ENCODE peak calls at places on chromosomes 13 and 19, in eight cellular contexts. P is body of pancreas, S is tibial nerve, D is A549, Z is ovary, E is GM12878, X is suprapubic skin, T is uterus. M is an unnamed sample. For H3K9me3, the result is how much of the 10 kb centered on the place peaks cover.

GRCh38 chr19:56253737-56254136 is 18.8 kb upstream of the EDDM13 start:
- DNase-seq in D (peak), X (no peak), Z (no peak), S (no peak), E (no peak), P (no peak), T (no peak), M (no peak)

GRCh38 chr13:106520205-106521004 is 15.1 kb downstream of the EFNB2 start:
- DNase-seq in D (peak), E (no peak), P (no peak), T (no peak), S (no peak), Z (no peak), X (no peak), M (no peak)

GRCh38 chr19:51529301-51529700 is 2.2 kb downstream of the SIGLEC6 start:
- DNase-seq in Z (no peak), P (no peak), X (no peak), T (no peak), E (no peak), S (no peak), D (no peak), M (no peak)

GRCh38 chr13:114124921-114125320 is 7.5 kb downstream of the RASA3 start:
- DNase-seq in S (no peak), E (no peak), P (no peak), T (no peak), X (no peak), Z (no peak), D (no peak), M (no peak)

GRCh38 chr13:46489586-46490023 is 63.4 kb upstream of the LRCH1 start:
- DNase-seq in P (no peak), T (no peak), X (peak), S (no peak), D (no peak), E (no peak), Z (no peak), M (no peak)

GRCh38 chr13:79519252-79519651 is 38.3 kb downstream of the NDFIP2 start:
- DNase-seq in E (no peak), P (no peak), D (peak), X (no peak), T (no peak), Z (no peak), S (no peak), M (no peak)

GRCh38 chr13:112685856-112686255 is 4.0 kb upstream of the ATP11A start:
- DNase-seq in Z (no peak), P (no peak), T (no peak), E (no peak), D (no peak), S (no peak), X (no peak), M (no peak)

GRCh38 chr19:50383852-50384684 is at the start of gene POLD1:
- DNase-seq in E (peak), P (peak), S (peak), T (peak), X (peak), D (peak), Z (peak), M (peak)

GRCh38 chr19:18294467-18294864 is 13.0 kb upstream of the JUND start:
- DNase-seq in T (no peak), D (no peak), X (peak), Z (peak), S (no peak), P (no peak), E (no peak), M (peak)

GRCh38 chr13:106905380-106906259 is 337.7 kb upstream of the ARGLU1 start:
- DNase-seq in D (no peak), P (no peak), X (no peak), E (no peak), Z (no peak), T (no peak), S (no peak), M (no peak)

GRCh38 chr13:80586356-80586755 is 245.4 kb upstream of the SPRY2 start:
- DNase-seq in S (no peak), D (no peak), P (no peak), X (no peak), T (no peak), E (no peak), Z (no peak), M (no peak)

GRCh38 chr13:41919741-41920487 is 41.0 kb downstream of the VWA8 start:
- DNase-seq in S (no peak), E (no peak), Z (no peak), T (no peak), D (no peak), P (no peak), X (no peak), M (no peak)

GRCh38 chr13:48858523-48858922 is 117.2 kb upstream of the FNDC3A start:
- DNase-seq in X (no peak), P (no peak), T (no peak), S (no peak), D (no peak), Z (no peak), E (no peak), M (no peak)

GRCh38 chr19:40421468-40421778 is 4.4 kb downstream of the SERTAD1 start:
- DNase-seq in Z (no peak), P (no peak), T (no peak), S (no peak), X (no peak), D (no peak), E (no peak), M (no peak)

GRCh38 chr13:52711277-52711676 is 28.3 kb downstream of the CNMD start:
- DNase-seq in D (no peak), Z (no peak), S (no peak), T (no peak), P (no peak), E (no peak), X (no peak), M (no peak)

GRCh38 chr19:57563547-57563946 is 3.9 kb upstream of the ZNF550 start:
- DNase-seq in D (no peak), Z (no peak), X (no peak), S (no peak), P (no peak), T (no peak), E (no peak), M (no peak)
- H3K9me3 ChIP-seq in D (half or more), Z (under half), X (under half), S (under half), P (under half), T (under half), E (under half), M (half or more)

GRCh38 chr19:58560007-58560887 is 1.8 kb upstream of the UBE2M start:
- DNase-seq in T (no peak), D (no peak), P (no peak), Z (peak), E (no peak), S (no peak), X (no peak), M (no peak)

GRCh38 chr19:58558066-58558622 is at the start of gene UBE2M:
- DNase-seq in X (peak), D (peak), T (peak), S (no peak), P (peak), Z (peak), E (no peak), M (peak)

GRCh38 chr19:58559275-58560006 is 1.0 kb upstream of the UBE2M start:
- DNase-seq in E (peak), P (peak), S (peak), T (peak), Z (peak), X (peak), D (peak), M (peak)

GRCh38 chr19:58557253-58558065 is 952 bp downstream of the UBE2M start:
- DNase-seq in P (no peak), S (no peak), E (no peak), X (peak), D (no peak), T (no peak), Z (peak), M (no peak)

GRCh38 chr19:58558623-58559274 is 338 bp upstream of the UBE2M start:
- DNase-seq in D (peak), E (peak), X (peak), Z (peak), S (peak), T (peak), P (peak), M (peak)
- TF ChIP-seq POLR2A in D (peak), E (peak), X (no peak), Z (no peak), S (peak), T (no peak), P (peak), M (no peak)

GRCh38 chr19:49085020-49085867 is at the start of gene SNRNP70:
- DNase-seq in S (peak), Z (peak), D (peak), E (peak), P (peak), T (peak), X (peak), M (peak)
- TF ChIP-seq CTCF in S (no peak), Z (no peak), D (no peak), E (no peak), P (no peak), T (peak), X (no peak), M (no peak)

GRCh38 chr13:29005035-29005434 is 184.9 kb downstream of the MTUS2 start:
- DNase-seq in T (no peak), D (no peak), P (no peak), E (no peak), Z (no peak), S (no peak), X (no peak), M (no peak)

GRCh38 chr13:29000802-29001201 is 180.7 kb downstream of the MTUS2 start:
- DNase-seq in Z (no peak), X (no peak), E (no peak), P (no peak), T (no peak), D (no peak), S (no peak), M (no peak)

DNA sequence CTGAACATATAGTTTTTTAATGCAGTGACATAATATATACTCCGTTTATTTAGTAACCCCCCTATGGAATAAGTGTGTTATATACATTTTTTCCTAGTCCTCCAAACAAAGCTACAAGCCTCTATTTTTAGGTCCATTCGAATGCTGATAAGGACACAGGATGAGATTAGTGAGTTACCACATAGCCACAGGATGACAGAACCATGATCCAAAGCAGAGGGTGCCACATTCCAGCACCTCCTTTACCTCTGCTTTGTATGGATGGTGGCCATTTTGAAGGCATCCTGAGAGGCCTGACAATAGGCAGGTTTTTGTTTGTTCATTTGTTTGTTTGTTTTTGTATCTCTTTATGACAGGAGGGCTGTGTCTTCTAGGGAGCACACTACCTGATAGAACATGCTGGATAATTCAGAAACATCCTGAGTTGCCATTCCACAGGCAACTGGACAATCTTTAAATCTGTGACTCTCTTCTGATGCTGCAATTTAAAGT is 186.3 kb downstream of the MTUS2 start:
- DNase-seq in D (no peak), E (no peak), Z (no peak), T (no peak), X (no peak), P (no peak), S (no peak), M (no peak)
- H3K9me3 ChIP-seq in D (under half), E (under half), Z (under half), T (under half), X (under half), P (under half), S (under half), M (under half)

GRCh38 chr19:35155981-35156672 is 1.6 kb downstream of the FXYD5 start:
- DNase-seq in P (no peak), T (no peak), Z (no peak), X (no peak), S (no peak), E (no peak), D (no peak), M (no peak)

GRCh38 chr19:35153701-35154534 is 617 bp upstream of the FXYD5 start:
- DNase-seq in E (no peak), X (peak), P (no peak), S (no peak), D (peak), T (no peak), Z (no peak), M (peak)

GRCh38 chr19:35155441-35155840 is 906 bp downstream of the FXYD5 start:
- DNase-seq in S (no peak), P (no peak), X (no peak), D (no peak), E (no peak), T (no peak), Z (no peak), M (no peak)

GRCh38 chr19:35156673-35157014 is 2.1 kb downstream of the FXYD5 start:
- DNase-seq in X (no peak), T (no peak), D (no peak), E (no peak), P (no peak), Z (no peak), S (no peak), M (no peak)

DNA sequence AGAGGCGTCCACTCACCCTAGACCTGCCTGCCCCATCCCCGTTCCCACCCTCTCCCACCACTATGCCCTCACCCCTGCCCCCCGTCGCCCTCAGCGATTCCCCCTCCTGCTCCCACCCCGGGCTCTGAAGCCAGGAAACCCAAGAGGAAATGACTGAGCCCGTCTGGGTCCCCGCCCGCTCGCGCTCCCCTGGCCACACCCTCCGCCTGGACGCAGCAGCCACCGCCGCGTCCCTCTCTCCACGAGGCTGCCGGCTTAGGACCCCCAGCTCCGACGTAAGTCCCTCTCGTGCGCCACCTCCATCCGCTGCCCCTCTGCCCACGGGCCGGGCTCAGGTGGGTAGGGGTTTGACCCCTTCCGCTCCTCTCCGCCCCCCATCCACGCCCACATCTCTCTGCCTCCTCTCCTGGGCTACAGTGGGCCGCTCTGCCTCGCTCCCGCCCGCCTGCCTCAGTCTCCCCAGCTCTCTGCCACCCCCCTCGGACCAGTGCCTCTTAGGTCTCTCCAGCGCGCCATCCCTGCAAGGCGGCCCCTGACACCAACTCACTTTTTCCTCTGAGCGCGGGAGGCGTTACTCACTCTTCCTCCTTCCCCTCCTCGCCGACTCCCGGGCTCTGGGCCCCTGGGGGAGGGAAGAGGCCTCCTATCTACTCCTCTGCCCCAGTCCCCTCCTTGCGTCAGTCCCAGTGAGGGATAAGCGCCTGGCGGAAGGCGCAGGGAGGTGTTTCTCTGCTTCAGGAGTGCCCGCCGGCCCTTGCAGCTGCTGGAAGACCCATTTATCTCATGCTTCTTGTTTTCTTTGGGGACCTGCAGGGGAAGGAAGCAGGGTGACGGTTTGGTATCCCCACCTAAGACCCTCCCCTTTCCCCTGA is at the start of gene FXYD5:
- DNase-seq in P (peak), T (peak), E (no peak), S (no peak), Z (no peak), D (peak), X (peak), M (peak)
- TF ChIP-seq POLR2A in P (no peak), T (peak), E (peak), S (no peak), Z (no peak), D (peak), X (peak), M (no peak)

DNA sequence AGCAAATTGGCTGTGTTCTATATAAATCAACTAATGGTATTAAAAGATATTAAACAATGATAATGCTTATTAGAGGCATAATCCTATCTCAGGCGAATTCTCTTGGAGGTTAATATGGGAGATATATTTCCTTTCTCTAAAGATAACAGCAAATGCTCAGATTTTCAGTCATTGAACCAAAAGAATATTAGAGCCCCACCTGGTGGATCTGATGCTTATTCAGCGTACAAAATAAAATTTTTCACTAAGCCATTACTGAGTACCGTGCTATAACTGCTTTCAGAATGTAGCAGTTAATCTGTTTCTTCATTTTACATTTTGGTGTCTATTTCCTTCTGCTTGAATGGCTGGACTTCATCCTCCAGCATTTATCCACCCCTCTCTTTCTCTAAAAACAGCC is 143.3 kb upstream of the IPO5 start:
- DNase-seq in T (no peak), D (peak), Z (no peak), P (no peak), E (no peak), X (no peak), S (no peak), M (no peak)
- TF ChIP-seq CTCF in T (no peak), D (peak), Z (no peak), P (peak), E (no peak), X (no peak), S (peak), M (no peak)

GRCh38 chr19:12224676-12225075 is 61.8 kb downstream of the ZNF136 start:
- DNase-seq in S (no peak), D (no peak), Z (no peak), E (no peak), T (no peak), P (no peak), X (no peak), M (no peak)
- H3K9me3 ChIP-seq in S (under half), D (under half), Z (under half), E (under half), T (under half), P (under half), X (under half), M (under half)